ENCODE peak calls at places on chromosome 1, in eight cellular contexts. L, Z, W, V, A, E, H and N are unnamed samples.

GRCh38 chr1:206514821-206515387 is 7.6 kb downstream of the RASSF5 start:
- DNase-seq in L (no peak), Z (no peak), W (no peak), V (no peak), A (no peak), E (no peak), H (no peak), N (no peak)

GRCh38 chr1:156664949-156665411 is 12.2 kb downstream of the NES start:
- DNase-seq in L (no peak), Z (no peak), W (peak), V (no peak), A (no peak), E (no peak), H (no peak), N (no peak)

GRCh38 chr1:24186031-24186710 is 918 bp downstream of the IFNLR1 start:
- DNase-seq in L (no peak), Z (no peak), W (no peak), V (no peak), A (no peak), E (no peak), H (no peak), N (no peak)

GRCh38 chr1:178232949-178233348 is 139.0 kb downstream of the RASAL2 start:
- DNase-seq in L (no peak), Z (no peak), W (no peak), V (peak), A (peak), E (no peak), H (peak), N (no peak)

GRCh38 chr1:226126824-226127591 is 59.5 kb downstream of the ACBD3 start:
- DNase-seq in L (no peak), Z (no peak), W (peak), V (no peak), A (no peak), E (no peak), H (no peak), N (no peak)

GRCh38 chr1:203208181-203208580 is 21.3 kb downstream of the CHIT1 start:
- DNase-seq in L (no peak), Z (no peak), W (no peak), V (no peak), A (no peak), E (no peak), H (no peak), N (no peak)

GRCh38 chr1:93670141-93670540 is 11.5 kb downstream of the BCAR3 start:
- DNase-seq in L (no peak), Z (no peak), W (no peak), V (peak), A (no peak), E (no peak), H (no peak), N (peak)

GRCh38 chr1:33637846-33638440 is 165.5 kb downstream of the ZSCAN20 start:
- DNase-seq in L (no peak), Z (no peak), W (no peak), V (peak), A (no peak), E (no peak), H (no peak), N (no peak)

GRCh38 chr1:151998611-151999362 is 5.1 kb upstream of the S100A10 start:
- DNase-seq in L (no peak), Z (no peak), W (peak), V (peak), A (no peak), E (no peak), H (no peak), N (no peak)

GRCh38 chr1:29525941-29526340 is 289.6 kb downstream of the PTPRU start:
- DNase-seq in L (no peak), Z (no peak), W (no peak), V (no peak), A (no peak), E (no peak), H (no peak), N (no peak)

GRCh38 chr1:32256473-32257226 is 5.6 kb downstream of the LCK start:
- DNase-seq in L (no peak), Z (no peak), W (no peak), V (no peak), A (no peak), E (no peak), H (no peak), N (no peak)

GRCh38 chr1:18731148-18731547 is 100.5 kb downstream of the PAX7 start:
- DNase-seq in L (no peak), Z (no peak), W (no peak), V (no peak), A (no peak), E (no peak), H (no peak), N (no peak)

GRCh38 chr1:99818063-99818699 is 32.0 kb upstream of the AGL start:
- DNase-seq in L (no peak), Z (no peak), W (no peak), V (no peak), A (peak), E (no peak), H (no peak), N (peak)

GRCh38 chr1:28259935-28260802 is 851 bp downstream of the SESN2 start:
- DNase-seq in L (no peak), Z (no peak), W (peak), V (peak), A (peak), E (peak), H (peak), N (peak)

GRCh38 chr1:47774986-47775834 is 222.0 kb downstream of the TRABD2B start:
- DNase-seq in L (no peak), Z (no peak), W (peak), V (no peak), A (no peak), E (no peak), H (no peak), N (no peak)

GRCh38 chr1:102902045-102902444 is 206.3 kb downstream of the COL11A1 start:
- DNase-seq in L (no peak), Z (no peak), W (no peak), V (peak), A (no peak), E (no peak), H (peak), N (no peak)

GRCh38 chr1:79224537-79224936 is 218.0 kb upstream of the ADGRL4 start:
- DNase-seq in L (no peak), Z (no peak), W (no peak), V (no peak), A (no peak), E (no peak), H (no peak), N (no peak)

GRCh38 chr1:28329395-28330153 is 734 bp downstream of the MED18 start:
- DNase-seq in L (peak), Z (peak), W (peak), V (peak), A (no peak), E (no peak), H (no peak), N (no peak)

GRCh38 chr1:44628962-44629756 is 45.1 kb downstream of the TMEM53 start:
- DNase-seq in L (no peak), Z (no peak), W (no peak), V (peak), A (peak), E (no peak), H (no peak), N (no peak)

GRCh38 chr1:115275216-115275615 is 62.8 kb downstream of the NGF start:
- DNase-seq in L (no peak), Z (no peak), W (peak), V (peak), A (no peak), E (no peak), H (no peak), N (peak)

GRCh38 chr1:59879556-59879955 is 47.0 kb downstream of the CYP2J2 start:
- DNase-seq in L (no peak), Z (peak), W (peak), V (peak), A (peak), E (peak), H (peak), N (peak)

GRCh38 chr1:182761396-182762395 is 27.9 kb upstream of the NPL start:
- DNase-seq in L (no peak), Z (no peak), W (no peak), V (no peak), A (no peak), E (no peak), H (no peak), N (no peak)

GRCh38 chr1:191963781-191964455 is 194.3 kb upstream of the RGS18 start:
- DNase-seq in L (no peak), Z (no peak), W (no peak), V (peak), A (no peak), E (no peak), H (no peak), N (no peak)

GRCh38 chr1:202324646-202325045 is 17.1 kb downstream of the UBE2T start:
- DNase-seq in L (no peak), Z (no peak), W (no peak), V (no peak), A (no peak), E (no peak), H (no peak), N (no peak)

GRCh38 chr1:48338257-48338656 is 115.7 kb downstream of the SLC5A9 start:
- DNase-seq in L (no peak), Z (no peak), W (no peak), V (no peak), A (no peak), E (no peak), H (no peak), N (no peak)

GRCh38 chr1:230594374-230594773 is 47.9 kb upstream of the COG2 start:
- DNase-seq in L (no peak), Z (no peak), W (peak), V (no peak), A (no peak), E (no peak), H (no peak), N (no peak)

GRCh38 chr1:17791055-17791390 is 35.9 kb downstream of the ACTL8 start:
- DNase-seq in L (no peak), Z (no peak), W (no peak), V (no peak), A (no peak), E (no peak), H (no peak), N (no peak)

GRCh38 chr1:40140211-40140709 is 20.9 kb upstream of the RLF start:
- DNase-seq in L (no peak), Z (no peak), W (no peak), V (peak), A (no peak), E (no peak), H (peak), N (peak)